ENCODE peak calls at places on chromosomes 2 and 18, in eight cellular contexts. Q, U, C, J, I, D, Y and P are unnamed samples.

GRCh38 chr2:200435379-200435778 is 74.5 kb downstream of the KCTD18 start:
- DNase-seq in Q (no peak), U (no peak), C (no peak), J (no peak), I (no peak), D (no peak), Y (no peak), P (peak; percentile 9)

GRCh38 chr2:105917688-105918087 is 173.0 kb downstream of the NCK2 start:
- DNase-seq in Q (no peak), U (no peak), C (no peak), J (no peak), I (no peak), D (no peak), Y (no peak), P (no peak)

GRCh38 chr2:126804347-126804746 is 94.3 kb upstream of the TEX51 start:
- DNase-seq in Q (no peak), U (no peak), C (no peak), J (no peak), I (no peak), D (peak; percentile 42), Y (no peak), P (no peak)

GRCh38 chr2:149561309-149561926 is 26.2 kb downstream of the MMADHC start:
- DNase-seq in Q (no peak), U (peak; percentile 51), C (peak; percentile 47), J (peak; percentile 42), I (peak; percentile 20), D (no peak), Y (peak; percentile 39), P (peak; percentile 48)

GRCh38 chr2:241803387-241804325 is 5.3 kb upstream of the NEU4 start:
- DNase-seq in Q (no peak), U (peak; percentile 49), C (peak; percentile 58), J (peak; percentile 77), I (peak; percentile 13), D (peak; percentile 67), Y (peak; percentile 18), P (peak; percentile 53)

GRCh38 chr18:57353137-57353939 is 981 bp downstream of the ST8SIA3 start:
- DNase-seq in Q (no peak), U (no peak), C (no peak), J (peak; percentile 19), I (peak; percentile 72), D (no peak), Y (no peak), P (no peak)

GRCh38 chr2:52238782-52239181 is 1206.8 kb upstream of the NRXN1 start:
- DNase-seq in Q (no peak), U (no peak), C (no peak), J (no peak), I (no peak), D (no peak), Y (no peak), P (no peak)

GRCh38 chr2:121052507-121052906 is 232.5 kb downstream of the TFCP2L1 start:
- DNase-seq in Q (no peak), U (no peak), C (no peak), J (no peak), I (no peak), D (peak; percentile 47), Y (no peak), P (no peak)

GRCh38 chr2:239913632-239914417 is 111.3 kb downstream of the NDUFA10 start:
- DNase-seq in Q (no peak), U (no peak), C (no peak), J (no peak), I (no peak), D (peak; percentile 53), Y (no peak), P (no peak)

GRCh38 chr2:101190753-101191516 is 39.8 kb upstream of the TBC1D8 start:
- DNase-seq in Q (no peak), U (no peak), C (no peak), J (no peak), I (no peak), D (no peak), Y (no peak), P (peak; percentile 60)

GRCh38 chr2:40242315-40242714 is 209.6 kb downstream of the SLC8A1 start:
- DNase-seq in Q (no peak), U (no peak), C (no peak), J (no peak), I (no peak), D (no peak), Y (no peak), P (no peak)

GRCh38 chr2:144659731-144660275 is 139.9 kb upstream of the ZEB2 start:
- DNase-seq in Q (peak; percentile 7), U (peak; percentile 100), C (peak; percentile 69), J (no peak), I (no peak), D (peak; percentile 65), Y (no peak), P (peak; percentile 99)

GRCh38 chr2:196783431-196784094 is 15.9 kb downstream of the GTF3C3 start:
- DNase-seq in Q (no peak), U (peak; percentile 54), C (peak; percentile 5), J (no peak), I (no peak), D (no peak), Y (no peak), P (peak; percentile 79)

GRCh38 chr18:9535430-9535972 is 60.2 kb downstream of the RALBP1 start:
- DNase-seq in Q (peak; percentile 86), U (peak; percentile 43), C (peak; percentile 83), J (no peak), I (no peak), D (no peak), Y (no peak), P (peak; percentile 64)

GRCh38 chr2:206349375-206349774 is 74.9 kb downstream of the ZDBF2 start:
- DNase-seq in Q (no peak), U (no peak), C (no peak), J (no peak), I (no peak), D (no peak), Y (no peak), P (no peak)

GRCh38 chr2:20422679-20423271 is 24.1 kb upstream of the RHOB start:
- DNase-seq in Q (no peak), U (peak; percentile 64), C (peak; percentile 59), J (peak; percentile 57), I (no peak), D (no peak), Y (no peak), P (peak; percentile 46)

GRCh38 chr2:18659891-18660290 is 70.5 kb upstream of the NT5C1B start:
- DNase-seq in Q (no peak), U (no peak), C (no peak), J (no peak), I (no peak), D (no peak), Y (no peak), P (no peak)

GRCh38 chr2:210169871-210170441 is 1.3 kb downstream of the KANSL1L start:
- DNase-seq in Q (peak; percentile 36), U (peak; percentile 69), C (peak; percentile 76), J (peak; percentile 33), I (no peak), D (no peak), Y (no peak), P (peak; percentile 77)

GRCh38 chr2:44804406-44805235 is 136.9 kb upstream of the SIX3 start:
- DNase-seq in Q (no peak), U (no peak), C (no peak), J (no peak), I (no peak), D (no peak), Y (no peak), P (no peak)

GRCh38 chr2:127398239-127398590 is 10.4 kb upstream of the MAP3K2 start:
- DNase-seq in Q (peak; percentile 65), U (peak; percentile 96), C (peak; percentile 87), J (peak; percentile 62), I (no peak), D (peak; percentile 81), Y (peak; percentile 89), P (peak; percentile 92)

GRCh38 chr2:185978634-185979405 is 240.2 kb downstream of the FSIP2 start:
- DNase-seq in Q (no peak), U (peak; percentile 36), C (peak; percentile 20), J (no peak), I (no peak), D (no peak), Y (no peak), P (peak; percentile 87)

GRCh38 chr2:151918308-151918707 is 90.1 kb upstream of the ARL5A start:
- DNase-seq in Q (no peak), U (no peak), C (no peak), J (no peak), I (no peak), D (no peak), Y (no peak), P (no peak)
- TF ChIP-seq CTCF in Q (no peak), U (no peak), C (no peak), J (no peak), I (no peak), D (no peak), Y (no peak), P (no peak)

GRCh38 chr18:28359177-28359576 is 182.2 kb upstream of the CDH2 start:
- DNase-seq in Q (no peak), U (peak; percentile 85), C (no peak), J (no peak), I (no peak), D (no peak), Y (no peak), P (peak; percentile 27)

DNA sequence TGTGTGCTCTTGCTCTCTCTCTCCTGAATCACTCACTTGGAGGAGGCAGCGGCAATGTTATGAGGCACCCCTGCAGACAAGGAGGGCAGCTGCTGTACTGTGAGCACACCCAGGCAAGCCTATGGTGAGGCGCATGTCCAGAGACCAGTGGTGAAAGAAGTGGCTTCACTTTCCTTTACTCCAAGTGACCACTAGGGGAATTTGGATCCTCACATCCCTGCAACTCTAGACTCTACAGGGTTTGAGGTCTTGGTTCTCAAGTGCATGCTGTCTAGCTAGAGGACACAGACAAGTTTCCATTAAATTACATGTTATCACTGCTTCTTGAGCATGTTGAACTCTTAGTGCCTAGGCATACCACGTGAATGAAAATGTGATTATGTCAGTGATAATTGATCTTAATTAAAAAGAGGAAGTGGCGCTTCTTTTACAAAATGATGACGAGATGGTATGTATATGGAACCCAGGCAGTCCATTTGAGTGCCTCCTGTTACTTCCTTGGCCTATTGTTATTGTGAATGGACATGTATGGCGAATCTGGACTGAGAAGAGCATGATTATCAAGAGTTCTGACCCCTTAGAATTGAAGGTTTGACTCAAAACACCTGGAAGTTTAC is 181.0 kb upstream of the CDH2 start:
- DNase-seq in Q (no peak), U (peak; percentile 16), C (no peak), J (no peak), I (no peak), D (no peak), Y (no peak), P (no peak)
- TF ChIP-seq CTCF in Q (no peak), U (no peak), C (peak; percentile 14), J (no peak), I (peak; percentile 30), D (no peak), Y (no peak), P (peak; percentile 23)

DNA sequence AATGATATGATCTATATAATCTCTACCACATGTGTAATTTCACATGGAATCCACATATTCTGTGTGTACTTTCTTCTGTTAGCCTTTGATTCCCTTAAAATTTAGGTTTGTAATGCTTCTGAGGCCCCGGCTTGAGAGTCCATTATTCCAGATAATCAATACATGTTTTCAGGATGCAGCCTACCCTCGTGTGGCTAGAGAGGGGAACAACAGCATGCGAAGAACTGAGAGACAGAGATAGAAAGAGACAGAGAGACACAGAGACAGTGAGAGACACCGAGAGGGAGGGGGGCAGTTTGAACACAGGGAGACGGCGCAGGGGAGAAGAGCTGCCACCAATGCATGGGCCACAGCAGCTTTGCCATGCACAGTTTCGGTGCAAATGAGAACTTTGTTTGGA is 185.4 kb downstream of the SNTG2 start:
- DNase-seq in Q (no peak), U (peak; percentile 1), C (peak; percentile 1), J (no peak), I (no peak), D (no peak), Y (no peak), P (no peak)
- TF ChIP-seq CTCF in Q (peak; percentile 52), U (peak; percentile 41), C (peak; percentile 30), J (no peak), I (peak; percentile 55), D (no peak), Y (no peak), P (no peak)

GRCh38 chr2:113282747-113283533 is 4.2 kb upstream of the PAX8 start:
- DNase-seq in Q (no peak), U (peak; percentile 78), C (peak; percentile 36), J (no peak), I (peak; percentile 25), D (peak; percentile 88), Y (peak; percentile 96), P (peak; percentile 50)
- TF ChIP-seq CTCF in Q (no peak), U (no peak), C (no peak), J (no peak), I (no peak), D (peak; percentile 32), Y (peak; percentile 54), P (peak; percentile 27)